ENCODE peak calls at places on chromosomes 12 and 14, in ten cellular contexts. T is EL; Z is aorta; W is activated effector memory CD4-positive, alpha-beta T cell treated with anti-CD3 and anti-CD28 coated beads, Interleukin-2, amount 50 U/mL, for 16 hours; L is AG10803; K is stimulated activated CD4-positive, alpha-beta T cell treated with anti-CD3 and anti-CD28 coated beads, TNF-alpha, amount 100 ng/mL, for 1 hour; F is activated CD8-positive, alpha-beta memory T cell treated with anti-CD3 and anti-CD28 coated beads for 24 hours; Y is left cardiac atrium; C is T1000; H is NCI-H460. X is an unnamed sample.

GRCh38 chr12:78290606-78291345 is 460.1 kb downstream of the NAV3 start:
- DNase-seq in Z (no peak), Y (no peak), H (peak), K (no peak), W (no peak), T (peak), F (no peak), L (peak), C (no peak), X (peak)

GRCh38 chr12:29519585-29520182 is 22.2 kb upstream of the OVCH1 start:
- DNase-seq in F (no peak), H (peak), T (peak), C (no peak), W (no peak), Y (peak), L (peak), Z (no peak), K (no peak), X (peak)

GRCh38 chr12:96108321-96108720 is 72.9 kb upstream of the LTA4H start:
- DNase-seq in T (no peak), C (no peak), Y (peak), W (peak), F (peak), K (no peak), Z (no peak), H (no peak), L (no peak), X (no peak)

GRCh38 chr12:40691913-40692616 is at the start of gene CNTN1:
- DNase-seq in Z (peak), C (peak), H (peak), W (no peak), Y (peak), T (peak), K (no peak), F (no peak), L (peak), X (peak)

GRCh38 chr12:28708918-28709371 is 440.1 kb upstream of the FAR2 start:
- DNase-seq in K (no peak), Z (no peak), T (peak), L (peak), W (no peak), C (no peak), Y (no peak), F (no peak), H (peak), X (peak)

GRCh38 chr12:57726884-57727757 is 11.4 kb downstream of the AGAP2 start:
- DNase-seq in F (peak), Z (peak), W (no peak), H (no peak), C (no peak), Y (peak), K (no peak), L (no peak), T (no peak), X (no peak)

GRCh38 chr14:102120888-102121287 is 18.8 kb upstream of the WDR20 start:
- DNase-seq in H (no peak), K (no peak), W (no peak), F (no peak), T (no peak), C (no peak), Y (no peak), Z (peak), L (no peak), X (no peak)

GRCh38 chr12:95303476-95303875 is 85.9 kb downstream of the VEZT start:
- DNase-seq in W (no peak), Z (no peak), Y (no peak), C (no peak), H (no peak), T (peak), L (peak), K (no peak), F (no peak), X (no peak)

GRCh38 chr14:36129181-36129580 is 47.3 kb downstream of the PTCSC3 start:
- DNase-seq in L (no peak), F (no peak), Y (no peak), W (no peak), Z (no peak), T (no peak), C (no peak), H (no peak), K (no peak), X (no peak)